ENCODE peak calls at places on chromosomes 16 and 17, in eight cellular contexts. K, W, S, V, O, C, J and E are unnamed samples.

GRCh38 chr16:71811261-71811803 is 2.7 kb upstream of the AP1G1 start:
- DNase-seq in K (peak), W (no peak), S (no peak), V (no peak), O (no peak), C (no peak), J (no peak), E (no peak)

GRCh38 chr17:75412455-75413317 is 7.2 kb upstream of the GRB2 start:
- DNase-seq in K (peak), W (peak), S (peak), V (peak), O (peak), C (peak), J (peak), E (no peak)

GRCh38 chr17:74527081-74527480 is 4.2 kb downstream of the CD300LB start:
- DNase-seq in K (no peak), W (no peak), S (no peak), V (no peak), O (no peak), C (no peak), J (no peak), E (no peak)

GRCh38 chr17:41905172-41905571 is 13.6 kb downstream of the ACLY start:
- DNase-seq in K (no peak), W (no peak), S (no peak), V (no peak), O (no peak), C (no peak), J (no peak), E (no peak)

GRCh38 chr17:57401556-57402488 is 145.5 kb downstream of the MSI2 start:
- DNase-seq in K (no peak), W (no peak), S (peak), V (peak), O (peak), C (no peak), J (peak), E (no peak)

GRCh38 chr17:2982854-2983636 is 80.4 kb downstream of the OR1D5 start:
- DNase-seq in K (peak), W (no peak), S (no peak), V (peak), O (no peak), C (no peak), J (peak), E (no peak)

GRCh38 chr17:65184235-65184959 is 47.2 kb downstream of the RGS9 start:
- DNase-seq in K (no peak), W (no peak), S (no peak), V (no peak), O (peak), C (no peak), J (no peak), E (no peak)

GRCh38 chr16:49596699-49597291 is 223.2 kb downstream of the C16orf78 start:
- DNase-seq in K (no peak), W (peak), S (no peak), V (no peak), O (peak), C (no peak), J (no peak), E (no peak)

GRCh38 chr17:50055055-50055425 is 870 bp upstream of the ITGA3 start:
- DNase-seq in K (no peak), W (peak), S (no peak), V (peak), O (no peak), C (peak), J (no peak), E (no peak)

GRCh38 chr17:21164226-21165019 is 37.7 kb downstream of the DHRS7B start:
- DNase-seq in K (no peak), W (no peak), S (no peak), V (no peak), O (no peak), C (no peak), J (no peak), E (no peak)

GRCh38 chr16:52591441-52592215 is 44.7 kb upstream of the TOX3 start:
- DNase-seq in K (no peak), W (no peak), S (no peak), V (no peak), O (no peak), C (no peak), J (no peak), E (no peak)

GRCh38 chr16:27123795-27124194 is 57.1 kb downstream of the C16orf82 start:
- DNase-seq in K (peak), W (no peak), S (no peak), V (no peak), O (no peak), C (no peak), J (peak), E (no peak)

GRCh38 chr16:68459457-68459856 is 11.1 kb upstream of the SMPD3 start:
- DNase-seq in K (no peak), W (no peak), S (no peak), V (no peak), O (no peak), C (no peak), J (no peak), E (no peak)

GRCh38 chr16:5032748-5033167 is 977 bp downstream of the NAGPA start:
- DNase-seq in K (no peak), W (no peak), S (peak), V (no peak), O (no peak), C (no peak), J (peak), E (no peak)

GRCh38 chr17:42608692-42609181 is 437 bp downstream of the RETREG3 start:
- DNase-seq in K (no peak), W (no peak), S (no peak), V (no peak), O (no peak), C (no peak), J (peak), E (no peak)

GRCh38 chr16:67394271-67395104 is 1.2 kb upstream of the TPPP3 start:
- DNase-seq in K (no peak), W (peak), S (no peak), V (no peak), O (no peak), C (no peak), J (no peak), E (no peak)

GRCh38 chr17:19945009-19945650 is 32.5 kb downstream of the AKAP10 start:
- DNase-seq in K (no peak), W (no peak), S (no peak), V (no peak), O (no peak), C (no peak), J (peak), E (no peak)

GRCh38 chr17:64627797-64628196 is 34.3 kb downstream of the SMURF2 start:
- DNase-seq in K (no peak), W (no peak), S (peak), V (no peak), O (no peak), C (no peak), J (no peak), E (no peak)

GRCh38 chr17:57873261-57874057 is 23.6 kb upstream of the MRPS23 start:
- DNase-seq in K (no peak), W (no peak), S (no peak), V (no peak), O (no peak), C (no peak), J (no peak), E (no peak)

GRCh38 chr16:19252904-19253303 is 32.6 kb upstream of the CLEC19A start:
- DNase-seq in K (no peak), W (no peak), S (no peak), V (no peak), O (no peak), C (no peak), J (no peak), E (no peak)

GRCh38 chr16:21656795-21657768 is 4.7 kb upstream of the IGSF6 start:
- DNase-seq in K (peak), W (no peak), S (peak), V (peak), O (peak), C (peak), J (peak), E (peak)

GRCh38 chr16:83917152-83918120 is 18.5 kb downstream of the MLYCD start:
- DNase-seq in K (no peak), W (no peak), S (no peak), V (no peak), O (no peak), C (no peak), J (no peak), E (no peak)

GRCh38 chr17:42042598-42043319 is 7.6 kb downstream of the C17orf113 start:
- DNase-seq in K (no peak), W (no peak), S (no peak), V (no peak), O (no peak), C (no peak), J (no peak), E (no peak)

GRCh38 chr17:56737741-56738161 is 96.0 kb downstream of the C17orf67 start:
- DNase-seq in K (peak), W (no peak), S (no peak), V (no peak), O (no peak), C (no peak), J (no peak), E (no peak)

GRCh38 chr17:49337900-49338299 is 24.1 kb downstream of the ZNF652 start:
- DNase-seq in K (peak), W (no peak), S (no peak), V (no peak), O (no peak), C (no peak), J (peak), E (no peak)

GRCh38 chr16:70590722-70591438 is 55.5 kb upstream of the IL34 start:
- DNase-seq in K (no peak), W (no peak), S (no peak), V (no peak), O (no peak), C (no peak), J (no peak), E (no peak)

GRCh38 chr16:17404903-17405691 is 65.7 kb downstream of the XYLT1 start:
- DNase-seq in K (peak), W (no peak), S (no peak), V (no peak), O (peak), C (no peak), J (no peak), E (no peak)

GRCh38 chr17:42289863-42290165 is 1.5 kb downstream of the STAT5A start:
- DNase-seq in K (no peak), W (no peak), S (no peak), V (no peak), O (peak), C (no peak), J (no peak), E (no peak)

GRCh38 chr16:54318941-54319340 is 32.4 kb upstream of the IRX3 start:
- DNase-seq in K (no peak), W (no peak), S (no peak), V (no peak), O (no peak), C (no peak), J (no peak), E (no peak)

GRCh38 chr17:9842057-9842758 is 16.5 kb downstream of the GLP2R start:
- DNase-seq in K (peak), W (no peak), S (peak), V (peak), O (no peak), C (no peak), J (no peak), E (no peak)

GRCh38 chr17:48219605-48220004 is 112.0 kb downstream of the SNX11 start:
- DNase-seq in K (no peak), W (no peak), S (no peak), V (no peak), O (no peak), C (no peak), J (peak), E (no peak)

GRCh38 chr17:7046127-7046724 is 2.3 kb upstream of the SLC16A11 start:
- DNase-seq in K (no peak), W (peak), S (peak), V (no peak), O (no peak), C (peak), J (no peak), E (no peak)

GRCh38 chr16:76668207-76668725 is 391.1 kb downstream of the CNTNAP4 start:
- DNase-seq in K (no peak), W (no peak), S (peak), V (no peak), O (no peak), C (no peak), J (peak), E (no peak)

GRCh38 chr17:22266231-22266630 is 573.9 kb downstream of the KCNJ18 start:
- DNase-seq in K (no peak), W (no peak), S (no peak), V (no peak), O (peak), C (no peak), J (peak), E (no peak)
- TF ChIP-seq RAD21 in K (no peak), W (no peak), S (no peak), V (no peak), O (no peak), C (no peak), J (no peak), E (no peak)

DNA sequence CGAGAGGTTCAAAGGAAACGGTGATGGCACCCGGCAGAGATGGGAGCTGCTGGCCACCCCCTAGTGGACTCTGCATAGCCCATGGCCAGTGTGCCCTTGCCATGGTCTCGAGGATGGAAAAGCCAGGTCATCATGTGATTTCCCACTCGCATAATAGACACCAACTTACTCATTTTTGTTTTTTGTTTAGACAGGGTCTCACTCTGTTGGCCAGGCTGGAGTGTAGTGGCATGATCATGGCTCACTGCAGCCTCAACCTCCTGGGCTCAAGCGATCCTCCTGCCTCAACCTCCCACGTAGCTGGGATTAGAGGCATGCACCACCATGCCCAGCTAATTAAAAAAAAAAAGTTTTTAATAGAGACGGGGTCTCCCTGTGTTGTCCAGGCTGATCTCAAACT is 27.6 kb downstream of the LDHD start:
- DNase-seq in K (no peak), W (no peak), S (no peak), V (no peak), O (no peak), C (no peak), J (no peak), E (no peak)
- TF ChIP-seq RAD21 in K (no peak), W (no peak), S (no peak), V (no peak), O (no peak), C (no peak), J (no peak), E (no peak)

DNA sequence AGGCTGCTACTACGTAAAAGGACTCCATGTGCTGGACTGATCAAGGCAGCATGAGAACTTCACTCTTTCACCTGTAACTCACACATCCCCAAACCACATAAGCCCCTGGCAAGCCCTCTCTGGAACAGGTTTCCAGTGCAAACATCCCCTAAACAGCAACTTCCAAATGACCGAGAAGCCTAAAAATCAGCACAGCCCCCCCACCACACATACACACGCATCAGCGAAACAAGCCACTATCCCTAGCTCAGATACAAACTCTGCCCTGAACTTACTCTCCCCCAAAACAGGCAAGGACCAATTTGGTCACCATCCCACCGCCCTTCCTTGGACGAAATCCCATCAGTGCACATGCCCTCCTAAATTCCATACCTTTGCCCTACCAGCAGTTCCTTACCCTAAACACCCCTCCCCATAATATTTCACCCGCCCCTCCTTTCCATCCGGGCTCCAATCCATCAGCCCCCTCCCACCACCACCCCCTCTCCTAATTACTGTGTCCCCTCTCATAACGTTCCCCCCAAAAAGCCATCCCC is 735 bp downstream of the LSM12 start:
- DNase-seq in K (no peak), W (no peak), S (no peak), V (no peak), O (no peak), C (no peak), J (peak), E (no peak)
- TF ChIP-seq RAD21 in K (no peak), W (no peak), S (no peak), V (no peak), O (no peak), C (no peak), J (no peak), E (no peak)

GRCh38 chr17:4449736-4450135 is 16.0 kb downstream of the SPNS3 start:
- DNase-seq in K (no peak), W (no peak), S (no peak), V (no peak), O (peak), C (no peak), J (no peak), E (no peak)

GRCh38 chr17:4445731-4446130 is 12.0 kb downstream of the SPNS3 start:
- DNase-seq in K (no peak), W (no peak), S (no peak), V (no peak), O (no peak), C (no peak), J (no peak), E (no peak)

GRCh38 chr17:4446326-4447051 is 12.7 kb downstream of the SPNS3 start:
- DNase-seq in K (no peak), W (no peak), S (no peak), V (no peak), O (no peak), C (no peak), J (no peak), E (no peak)

GRCh38 chr17:4450710-4451316 is 17.1 kb downstream of the SPNS3 start:
- DNase-seq in K (no peak), W (no peak), S (no peak), V (no peak), O (no peak), C (no peak), J (no peak), E (no peak)

DNA sequence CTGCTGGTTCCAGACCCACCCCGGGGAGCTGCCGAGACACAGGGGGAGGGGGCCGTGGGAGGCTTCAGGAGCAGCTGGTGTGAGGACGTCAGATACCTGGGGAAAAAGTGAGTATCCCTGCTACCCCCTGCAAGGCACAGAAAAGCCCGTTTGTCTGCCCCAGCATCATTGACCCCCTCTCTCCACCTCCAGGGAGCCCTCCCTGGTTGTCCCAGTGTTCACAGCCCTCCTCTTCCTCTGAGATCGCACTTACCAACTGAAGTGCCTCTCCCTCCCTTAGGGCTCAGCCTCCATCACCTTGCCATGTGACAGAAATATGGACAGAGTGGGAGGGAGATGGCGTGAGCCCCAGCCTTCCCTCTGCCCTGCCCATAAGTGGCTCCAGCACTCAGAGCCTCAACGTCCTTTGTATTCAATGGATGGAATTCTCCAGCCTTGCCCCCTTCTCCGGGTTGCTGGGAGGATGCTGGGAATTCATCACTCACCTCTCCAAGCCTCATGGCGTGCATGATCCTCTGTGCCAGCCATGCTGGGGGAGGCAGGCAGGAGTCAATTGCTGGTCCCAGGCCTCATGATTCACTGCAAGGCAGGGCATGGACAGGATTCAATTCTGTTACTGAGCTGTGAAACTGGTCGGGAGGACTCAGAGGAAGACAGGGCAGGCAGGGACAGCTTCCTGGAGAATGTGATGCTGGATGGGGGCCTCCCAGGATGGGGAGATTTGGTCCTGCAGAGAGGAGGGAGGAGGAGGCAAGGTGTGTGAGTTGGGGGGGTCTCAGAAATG is 14.6 kb downstream of the SPNS3 start:
- DNase-seq in K (no peak), W (no peak), S (no peak), V (no peak), O (no peak), C (no peak), J (no peak), E (no peak)
- TF ChIP-seq RAD21 in K (no peak), W (no peak), S (no peak), V (no peak), O (no peak), C (no peak), J (no peak), E (no peak)

GRCh38 chr17:82267575-82268379 is 5.7 kb downstream of the CSNK1D start:
- DNase-seq in K (peak), W (no peak), S (peak), V (peak), O (peak), C (no peak), J (peak), E (no peak)
- TF ChIP-seq RAD21 in K (peak), W (no peak), S (peak), V (peak), O (no peak), C (no peak), J (no peak), E (no peak)